ENCODE peak calls at places on chromosomes 6 and 20, in nine cellular contexts. J, Z, D, I, G, T, P, X and C are unnamed samples.

GRCh38 chr6:235763-236360 is 56.4 kb upstream of the DUSP22 start:
- DNase-seq in I (peak; percentile 78), T (no peak), D (peak; percentile 34), G (no peak), P (no peak), J (no peak), X (peak; percentile 59), Z (no peak), C (no peak)

GRCh38 chr20:58428364-58428763 is 39.3 kb downstream of the VAPB start:
- DNase-seq in P (no peak), I (no peak), X (no peak), J (no peak), T (no peak), D (no peak), G (no peak), Z (no peak), C (no peak)

GRCh38 chr6:89242574-89243330 is 25.6 kb upstream of the GABRR1 start:
- DNase-seq in I (peak; percentile 79), D (peak; percentile 24), J (no peak), G (peak; percentile 28), X (peak; percentile 57), P (peak; percentile 64), Z (peak; percentile 12), T (no peak), C (no peak)

GRCh38 chr6:28841290-28841689 is 82.5 kb downstream of the TRIM27 start:
- DNase-seq in J (no peak), X (peak; percentile 65), P (no peak), G (no peak), T (no peak), D (no peak), Z (no peak), I (no peak), C (no peak)

GRCh38 chr20:57563522-57563921 is 2.6 kb downstream of the PCK1 start:
- DNase-seq in P (no peak), J (no peak), D (no peak), Z (peak; percentile 35), G (no peak), I (no peak), T (no peak), X (no peak), C (no peak)

GRCh38 chr6:39453236-39453635 is 130.7 kb upstream of the KCNK16 start:
- DNase-seq in G (no peak), P (no peak), X (no peak), T (no peak), D (no peak), I (no peak), Z (no peak), J (no peak), C (no peak)

GRCh38 chr6:161142957-161143296 is 130.9 kb downstream of the AGPAT4 start:
- DNase-seq in P (no peak), X (no peak), J (no peak), T (no peak), D (no peak), G (no peak), Z (no peak), I (no peak), C (no peak)

GRCh38 chr6:158653577-158654354 is 3.9 kb downstream of the SYTL3 start:
- DNase-seq in Z (peak; percentile 74), G (no peak), J (no peak), P (peak; percentile 46), X (no peak), T (no peak), D (no peak), I (peak; percentile 53), C (no peak)

GRCh38 chr6:89566930-89567634 is 71.5 kb downstream of the LYRM2 start:
- DNase-seq in I (no peak), D (no peak), G (no peak), P (no peak), T (no peak), Z (no peak), X (peak; percentile 68), J (no peak), C (no peak)

GRCh38 chr6:13099771-13100170 is 228.6 kb downstream of the TBC1D7 start:
- DNase-seq in J (no peak), T (no peak), X (no peak), Z (no peak), I (no peak), D (no peak), G (no peak), P (no peak), C (no peak)

GRCh38 chr20:4156411-4156810 is 141.1 kb upstream of the RNF24 start:
- DNase-seq in I (no peak), T (no peak), Z (no peak), D (no peak), X (no peak), J (no peak), G (no peak), P (no peak), C (no peak)

GRCh38 chr6:163354779-163355431 is 59.6 kb upstream of the QKI start:
- DNase-seq in X (no peak), J (peak; percentile 71), Z (no peak), T (no peak), D (peak; percentile 34), I (no peak), P (no peak), G (no peak), C (no peak)

GRCh38 chr20:9628589-9628988 is 114.2 kb downstream of the LAMP5 start:
- DNase-seq in I (no peak), D (no peak), G (no peak), Z (no peak), P (no peak), T (no peak), X (no peak), J (no peak), C (no peak)

DNA sequence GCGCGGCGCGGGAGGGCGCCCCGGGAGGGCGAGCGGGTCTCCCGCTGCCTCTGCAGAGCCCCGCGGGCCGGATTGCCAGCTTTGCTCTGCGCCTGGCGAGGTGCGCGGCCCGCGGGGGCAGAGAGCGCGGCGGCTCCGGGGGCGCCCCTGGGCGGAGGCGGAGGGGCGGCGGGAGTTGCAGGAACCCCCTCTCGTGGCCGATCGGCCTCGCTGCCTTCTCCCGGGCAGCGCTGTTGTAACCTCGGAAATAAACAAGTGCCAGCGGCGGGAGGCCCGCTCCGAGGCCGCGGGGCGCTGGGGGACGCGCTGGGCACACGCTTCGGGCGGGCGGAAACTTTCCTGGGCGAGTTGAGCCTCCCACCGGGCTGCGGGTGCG is 1.2 kb downstream of the CDH4 start:
- DNase-seq in G (no peak), I (peak; percentile 48), D (no peak), X (peak; percentile 69), P (peak; percentile 67), T (no peak), Z (no peak), J (no peak), C (no peak)
- H3K4me3 ChIP-seq in G (peak overlapping the region; percentile 53), I (peak overlapping the region; percentile 64), D (peak overlapping the region; percentile 56), X (peak overlapping the region; percentile 66), P (peak overlapping the region; percentile 36), T (peak overlapping the region; percentile 63), Z (no peak overlapping the region), J (peak overlapping the region; percentile 64), C (no peak overlapping the region)

DNA sequence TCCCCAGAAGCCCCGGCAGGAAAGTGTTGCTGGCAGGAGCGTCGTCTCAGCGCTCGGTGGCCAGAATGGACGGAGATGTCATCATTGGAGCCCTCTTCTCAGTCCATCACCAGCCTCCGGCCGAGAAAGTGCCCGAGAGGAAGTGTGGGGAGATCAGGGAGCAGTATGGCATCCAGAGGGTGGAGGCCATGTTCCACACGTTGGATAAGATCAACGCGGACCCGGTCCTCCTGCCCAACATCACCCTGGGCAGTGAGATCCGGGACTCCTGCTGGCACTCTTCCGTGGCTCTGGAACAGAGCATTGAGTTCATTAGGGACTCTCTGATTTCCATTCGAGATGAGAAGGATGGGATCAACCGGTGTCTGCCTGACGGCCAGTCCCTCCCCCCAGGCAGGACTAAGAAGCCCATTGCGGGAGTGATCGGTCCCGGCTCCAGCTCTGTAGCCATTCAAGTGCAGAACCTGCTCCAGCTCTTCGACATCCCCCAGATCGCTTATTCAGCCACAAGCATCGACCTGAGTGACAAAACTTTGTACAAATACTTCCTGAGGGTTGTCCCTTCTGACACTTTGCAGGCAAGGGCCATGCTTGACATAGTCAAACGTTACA is 817 bp downstream of the GRM1 start:
- DNase-seq in X (peak; percentile 26), Z (no peak), D (no peak), T (no peak), J (peak; percentile 31), G (no peak), I (no peak), P (no peak), C (no peak)
- TF ChIP-seq CTCF in X (no peak), Z (no peak), D (no peak), T (no peak), J (no peak), G (no peak), I (no peak), P (no peak), C (no peak)

GRCh38 chr6:27565839-27566779 is 93.2 kb upstream of the ZNF184 start:
- DNase-seq in T (no peak), X (peak; percentile 78), J (no peak), G (no peak), P (peak; percentile 18), D (no peak), I (no peak), Z (no peak), C (no peak)

GRCh38 chr6:27556406-27556805 is 83.5 kb upstream of the ZNF184 start:
- DNase-seq in Z (no peak), P (no peak), I (no peak), G (no peak), T (no peak), J (no peak), X (no peak), D (no peak), C (no peak)

GRCh38 chr6:27558028-27558724 is 85.3 kb upstream of the ZNF184 start:
- DNase-seq in Z (no peak), D (no peak), P (no peak), I (peak; percentile 4), T (no peak), G (no peak), J (no peak), X (peak; percentile 47), C (no peak)

DNA sequence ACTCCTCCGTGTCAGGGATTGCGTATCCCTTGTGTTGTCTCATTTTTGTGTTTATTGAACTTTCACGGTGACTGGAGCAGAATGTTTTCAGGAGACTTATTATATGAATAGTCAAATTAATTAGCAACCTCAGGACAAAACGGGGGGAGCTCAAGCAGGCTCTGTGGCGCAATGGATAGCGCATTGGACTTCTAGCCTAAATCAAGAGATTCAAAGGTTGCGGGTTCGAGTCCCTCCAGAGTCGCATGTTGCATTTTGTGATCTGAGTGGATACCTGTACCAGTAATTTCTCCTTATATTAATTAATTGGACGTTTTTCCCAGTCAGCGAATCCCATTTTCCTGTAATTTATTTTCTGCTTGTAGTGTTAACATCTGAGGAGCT is 89.1 kb upstream of the ZNF184 start:
- DNase-seq in I (no peak), X (peak; percentile 63), P (no peak), Z (no peak), T (no peak), G (no peak), J (no peak), D (peak; percentile 43), C (no peak)
- H3K4me3 ChIP-seq in I (no peak overlapping the region), X (peak overlapping the region; percentile 86), P (no peak overlapping the region), Z (no peak overlapping the region), T (no peak overlapping the region), G (no peak overlapping the region), J (no peak overlapping the region), D (no peak overlapping the region), C (no peak overlapping the region)

DNA sequence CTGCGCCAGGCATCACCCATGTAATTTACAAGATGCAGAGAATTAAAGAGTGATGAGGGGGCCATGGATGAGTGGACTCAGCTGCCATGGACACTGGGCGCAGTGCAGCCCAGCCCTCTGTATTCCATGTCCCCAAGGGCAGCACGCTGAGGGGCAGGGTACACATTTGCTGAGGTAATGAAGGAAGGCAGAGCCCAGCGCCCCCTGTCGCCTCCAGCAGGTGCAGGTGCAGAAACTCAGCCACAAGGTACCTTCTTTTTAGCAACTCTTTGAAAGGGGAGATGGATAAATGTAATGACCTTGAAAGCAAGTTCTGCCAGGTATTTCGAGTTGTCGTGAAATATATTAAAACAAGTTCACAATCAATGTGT is 7.1 kb downstream of the CD93 start:
- DNase-seq in I (no peak), D (no peak), Z (no peak), J (no peak), T (no peak), G (no peak), P (peak; percentile 32), X (peak; percentile 73), C (no peak)
- TF ChIP-seq CTCF in I (no peak), D (peak; percentile 50), Z (no peak), J (no peak), T (no peak), G (no peak), P (peak; percentile 38), X (peak; percentile 81), C (no peak)